ENCODE peak calls at places on chromosome 9, in ten cellular contexts. One of them, this sample, is unnamed.

GRCh38 chr9:104896131-104896530 is 31.8 kb downstream of the ABCA1 start:
- DNase-seq in suprapubic skin: no peak
- DNase-seq in Peyer's patch: no peak
- DNase-seq in NB4: no peak
- DNase-seq in heart left ventricle: no peak
- DNase-seq in ovary: no peak
- DNase-seq in stomach: no peak
- DNase-seq in tibial nerve: no peak
- DNase-seq in body of pancreas: no peak
- DNase-seq in transverse colon: no peak
- DNase-seq in this sample: no peak

GRCh38 chr9:104080983-104081382 is 13.1 kb upstream of the SMC2 start:
- DNase-seq in suprapubic skin: no peak
- DNase-seq in Peyer's patch: no peak
- DNase-seq in NB4: no peak
- DNase-seq in heart left ventricle: no peak
- DNase-seq in ovary: no peak
- DNase-seq in stomach: no peak
- DNase-seq in tibial nerve: no peak
- DNase-seq in body of pancreas: no peak
- DNase-seq in transverse colon: no peak
- DNase-seq in this sample: no peak

GRCh38 chr9:69971643-69972449 is 71.8 kb upstream of the MAMDC2 start:
- DNase-seq in suprapubic skin: peak; percentile 84
- DNase-seq in Peyer's patch: peak; percentile 66
- DNase-seq in NB4: peak; percentile 31
- DNase-seq in heart left ventricle: peak; percentile 82
- DNase-seq in ovary: peak; percentile 89
- DNase-seq in stomach: peak; percentile 60
- DNase-seq in tibial nerve: peak; percentile 88
- DNase-seq in body of pancreas: peak; percentile 75
- DNase-seq in transverse colon: peak; percentile 67
- DNase-seq in this sample: peak; percentile 72

GRCh38 chr9:131567910-131568309 is 22.6 kb downstream of the PRRT1B start:
- DNase-seq in suprapubic skin: no peak
- DNase-seq in Peyer's patch: no peak
- DNase-seq in NB4: no peak
- DNase-seq in heart left ventricle: no peak
- DNase-seq in ovary: no peak
- DNase-seq in stomach: no peak
- DNase-seq in tibial nerve: no peak
- DNase-seq in body of pancreas: no peak
- DNase-seq in transverse colon: no peak
- DNase-seq in this sample: no peak

GRCh38 chr9:111095423-111095822 is 57.2 kb upstream of the LPAR1 start:
- DNase-seq in suprapubic skin: no peak
- DNase-seq in Peyer's patch: no peak
- DNase-seq in NB4: no peak
- DNase-seq in heart left ventricle: no peak
- DNase-seq in ovary: no peak
- DNase-seq in stomach: no peak
- DNase-seq in tibial nerve: no peak
- DNase-seq in body of pancreas: no peak
- DNase-seq in transverse colon: no peak
- DNase-seq in this sample: no peak

GRCh38 chr9:101387871-101388506 is 3.2 kb upstream of the BAAT start:
- DNase-seq in suprapubic skin: no peak
- DNase-seq in Peyer's patch: no peak
- DNase-seq in NB4: peak; percentile 44
- DNase-seq in heart left ventricle: no peak
- DNase-seq in ovary: no peak
- DNase-seq in stomach: no peak
- DNase-seq in tibial nerve: no peak
- DNase-seq in body of pancreas: peak; percentile 63
- DNase-seq in transverse colon: no peak
- DNase-seq in this sample: no peak

GRCh38 chr9:21210311-21210710 is 3.4 kb upstream of the IFNA10 start:
- DNase-seq in suprapubic skin: peak; percentile 55
- DNase-seq in Peyer's patch: no peak
- DNase-seq in NB4: no peak
- DNase-seq in heart left ventricle: no peak
- DNase-seq in ovary: no peak
- DNase-seq in stomach: no peak
- DNase-seq in tibial nerve: no peak
- DNase-seq in body of pancreas: no peak
- DNase-seq in transverse colon: no peak
- DNase-seq in this sample: no peak

GRCh38 chr9:109602987-109603386 is 104.9 kb upstream of the PTPN3 start:
- DNase-seq in suprapubic skin: no peak
- DNase-seq in Peyer's patch: no peak
- DNase-seq in NB4: no peak
- DNase-seq in heart left ventricle: no peak
- DNase-seq in ovary: no peak
- DNase-seq in stomach: no peak
- DNase-seq in tibial nerve: no peak
- DNase-seq in body of pancreas: no peak
- DNase-seq in transverse colon: no peak
- DNase-seq in this sample: no peak

GRCh38 chr9:19223724-19224123 is 6.8 kb upstream of the DENND4C start:
- DNase-seq in suprapubic skin: no peak
- DNase-seq in Peyer's patch: no peak
- DNase-seq in NB4: no peak
- DNase-seq in heart left ventricle: no peak
- DNase-seq in ovary: no peak
- DNase-seq in stomach: no peak
- DNase-seq in tibial nerve: no peak
- DNase-seq in body of pancreas: no peak
- DNase-seq in transverse colon: no peak
- DNase-seq in this sample: no peak

DNA sequence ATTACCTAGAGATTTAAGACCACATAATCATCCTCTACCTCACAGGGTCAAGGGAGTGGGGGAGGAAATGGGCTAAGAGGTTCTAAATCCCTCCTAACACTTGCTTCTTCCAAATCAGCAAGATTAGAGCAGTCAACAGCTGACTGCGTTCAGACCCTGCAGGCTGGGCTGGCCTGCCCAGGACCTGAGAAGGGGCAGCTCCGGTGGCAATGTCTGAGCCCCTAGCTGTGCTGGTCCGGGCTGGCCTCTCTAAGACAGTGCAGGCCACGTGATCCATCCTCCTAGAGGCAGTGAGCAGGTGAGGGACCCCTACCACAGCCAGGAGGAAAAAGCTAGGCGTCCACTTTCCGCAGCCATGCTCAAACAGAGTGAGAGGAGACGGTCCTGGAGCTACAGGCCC is at the start of gene KCNV2:
- DNase-seq in suprapubic skin: no peak
- DNase-seq in Peyer's patch: no peak
- DNase-seq in NB4: no peak
- DNase-seq in heart left ventricle: no peak
- DNase-seq in ovary: no peak
- DNase-seq in stomach: no peak
- DNase-seq in tibial nerve: no peak
- DNase-seq in body of pancreas: no peak
- DNase-seq in transverse colon: no peak
- DNase-seq in this sample: no peak
- TF ChIP-seq CTCF in suprapubic skin: no peak
- TF ChIP-seq CTCF in Peyer's patch: no peak
- TF ChIP-seq CTCF in NB4: no peak
- TF ChIP-seq CTCF in heart left ventricle: no peak
- TF ChIP-seq CTCF in ovary: no peak
- TF ChIP-seq CTCF in stomach: no peak
- TF ChIP-seq CTCF in tibial nerve: no peak
- TF ChIP-seq CTCF in body of pancreas: no peak
- TF ChIP-seq CTCF in transverse colon: no peak
- TF ChIP-seq CTCF in this sample: no peak

DNA sequence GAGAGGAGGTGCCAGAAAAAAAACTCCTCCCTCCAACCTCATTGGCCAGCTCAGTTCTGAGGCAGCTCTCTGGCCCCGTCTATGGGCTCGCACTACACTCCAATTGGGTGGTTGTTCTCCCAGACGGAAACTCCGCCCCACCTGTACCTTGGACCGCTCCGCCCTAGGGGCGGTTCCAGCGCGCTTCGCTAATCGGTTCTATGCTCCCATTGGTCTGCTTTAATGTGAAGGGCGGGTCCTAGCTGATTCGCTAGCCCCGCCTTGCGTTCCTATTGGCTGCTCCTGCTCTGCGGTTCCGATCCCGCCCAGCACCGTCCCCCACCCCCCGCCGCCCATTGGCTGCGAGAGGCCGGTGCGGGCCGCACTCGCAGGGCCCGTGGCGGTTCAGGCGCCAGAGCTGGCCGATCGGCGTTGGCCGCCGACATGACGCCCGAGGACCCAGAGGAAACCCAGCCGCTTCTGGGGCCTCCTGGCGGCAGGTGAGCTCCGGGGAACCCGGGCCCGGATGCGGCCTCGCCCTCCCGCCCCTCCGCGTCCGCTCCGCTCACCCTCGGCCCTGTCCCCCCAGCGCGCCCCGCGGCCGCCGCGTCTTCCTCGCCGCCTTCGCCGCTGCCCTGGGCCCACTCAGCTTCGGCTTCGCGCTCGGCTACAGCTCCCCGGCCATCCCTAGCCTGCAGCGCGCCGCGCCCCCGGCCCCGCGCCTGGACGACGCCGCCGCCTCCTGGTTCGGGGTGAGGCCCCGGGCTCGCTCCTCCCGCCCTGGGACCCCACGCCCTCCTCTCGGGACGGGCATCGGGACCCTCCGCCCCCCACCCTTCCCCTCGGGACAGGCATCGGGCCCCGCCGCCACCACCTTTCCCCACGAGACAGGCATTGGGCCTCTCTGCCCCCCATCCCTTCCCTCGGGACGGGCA is at the start of gene SLC2A8:
- DNase-seq in suprapubic skin: peak; percentile 99
- DNase-seq in Peyer's patch: peak; percentile 99
- DNase-seq in NB4: peak; percentile 39
- DNase-seq in heart left ventricle: peak; percentile 98
- DNase-seq in ovary: peak; percentile 99
- DNase-seq in stomach: peak; percentile 99
- DNase-seq in tibial nerve: peak; percentile 96
- DNase-seq in body of pancreas: peak; percentile 100
- DNase-seq in transverse colon: peak; percentile 99
- DNase-seq in this sample: peak; percentile 99
- TF ChIP-seq POLR2A in suprapubic skin: peak; percentile 22
- TF ChIP-seq POLR2A in Peyer's patch: peak; percentile 94
- TF ChIP-seq POLR2A in NB4: no peak
- TF ChIP-seq POLR2A in heart left ventricle: peak; percentile 42
- TF ChIP-seq POLR2A in ovary: peak; percentile 73
- TF ChIP-seq POLR2A in stomach: no peak
- TF ChIP-seq POLR2A in tibial nerve: peak; percentile 28
- TF ChIP-seq POLR2A in body of pancreas: peak; percentile 82
- TF ChIP-seq POLR2A in transverse colon: peak; percentile 88
- TF ChIP-seq POLR2A in this sample: no peak

DNA sequence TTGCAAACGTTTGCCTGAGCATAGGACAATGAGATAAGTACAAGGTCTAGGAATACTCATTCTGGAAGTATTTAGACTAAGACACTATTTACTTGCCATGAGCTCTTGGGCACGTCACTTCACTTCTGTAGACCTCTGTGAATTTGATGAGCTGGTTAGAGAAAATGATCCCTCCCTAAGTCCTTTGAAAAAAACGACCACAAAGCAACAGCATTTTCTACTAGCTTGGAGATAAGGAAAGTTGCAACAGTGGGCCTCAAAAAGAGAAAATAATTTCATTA is 1.9 kb downstream of the LURAP1L start:
- DNase-seq in suprapubic skin: no peak
- DNase-seq in Peyer's patch: no peak
- DNase-seq in NB4: no peak
- DNase-seq in heart left ventricle: no peak
- DNase-seq in ovary: no peak
- DNase-seq in stomach: no peak
- DNase-seq in tibial nerve: no peak
- DNase-seq in body of pancreas: no peak
- DNase-seq in transverse colon: no peak
- DNase-seq in this sample: no peak
- H3K4me3 ChIP-seq in suprapubic skin: peak overlapping the region; percentile 69
- H3K4me3 ChIP-seq in Peyer's patch: peak overlapping the region; percentile 82
- H3K4me3 ChIP-seq in NB4: no peak overlapping the region
- H3K4me3 ChIP-seq in heart left ventricle: peak overlapping the region; percentile 82
- H3K4me3 ChIP-seq in ovary: peak overlapping the region; percentile 75
- H3K4me3 ChIP-seq in stomach: peak overlapping the region; percentile 78
- H3K4me3 ChIP-seq in tibial nerve: peak overlapping the region; percentile 73
- H3K4me3 ChIP-seq in body of pancreas: no peak overlapping the region
- H3K4me3 ChIP-seq in transverse colon: peak overlapping the region; percentile 83
- H3K4me3 ChIP-seq in this sample: peak overlapping the region; percentile 3

GRCh38 chr9:5264219-5264595 is 33.0 kb downstream of the INSL4 start:
- DNase-seq in suprapubic skin: no peak
- DNase-seq in Peyer's patch: no peak
- DNase-seq in NB4: no peak
- DNase-seq in heart left ventricle: no peak
- DNase-seq in ovary: no peak
- DNase-seq in stomach: no peak
- DNase-seq in tibial nerve: no peak
- DNase-seq in body of pancreas: no peak
- DNase-seq in transverse colon: no peak
- DNase-seq in this sample: no peak

GRCh38 chr9:5269249-5269715 is 35.2 kb downstream of the RLN2 start:
- DNase-seq in suprapubic skin: no peak
- DNase-seq in Peyer's patch: no peak
- DNase-seq in NB4: no peak
- DNase-seq in heart left ventricle: no peak
- DNase-seq in ovary: no peak
- DNase-seq in stomach: no peak
- DNase-seq in tibial nerve: no peak
- DNase-seq in body of pancreas: no peak
- DNase-seq in transverse colon: no peak
- DNase-seq in this sample: no peak

GRCh38 chr9:5265939-5266338 is 34.7 kb downstream of the INSL4 start:
- DNase-seq in suprapubic skin: no peak
- DNase-seq in Peyer's patch: no peak
- DNase-seq in NB4: no peak
- DNase-seq in heart left ventricle: no peak
- DNase-seq in ovary: no peak
- DNase-seq in stomach: no peak
- DNase-seq in tibial nerve: no peak
- DNase-seq in body of pancreas: no peak
- DNase-seq in transverse colon: no peak
- DNase-seq in this sample: peak; percentile 39

DNA sequence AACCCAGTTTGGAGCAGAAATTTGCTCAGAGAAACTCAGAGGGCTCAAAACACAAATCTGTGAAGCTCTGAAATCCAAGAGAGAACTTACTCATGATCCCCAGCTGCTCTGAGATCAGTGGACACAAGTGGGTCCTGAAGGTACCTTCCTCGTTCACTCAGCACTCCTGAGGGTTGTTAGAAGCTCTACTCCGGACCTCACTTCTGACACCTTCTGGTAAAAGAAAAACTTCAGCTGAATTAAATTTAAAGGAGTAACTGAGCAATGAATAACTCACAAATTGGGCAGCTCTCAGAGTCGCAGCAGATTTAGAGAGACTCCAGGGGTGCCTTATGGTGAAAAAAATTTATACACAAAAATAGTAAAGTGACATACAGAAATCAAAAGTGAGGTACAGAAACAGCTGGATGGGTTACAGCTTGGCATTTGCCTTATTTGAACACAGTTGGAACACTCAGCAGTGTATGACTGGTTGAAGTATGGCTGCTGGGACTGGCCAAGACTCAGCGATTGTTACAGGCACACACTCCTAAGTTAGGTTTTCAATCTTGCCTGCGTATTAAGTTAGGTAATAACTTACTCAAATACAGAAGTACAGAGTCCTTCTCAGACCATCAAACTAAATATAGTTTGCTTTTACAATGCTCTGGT is 32.5 kb downstream of the INSL4 start:
- DNase-seq in suprapubic skin: no peak
- DNase-seq in Peyer's patch: no peak
- DNase-seq in NB4: peak; percentile 45
- DNase-seq in heart left ventricle: no peak
- DNase-seq in ovary: no peak
- DNase-seq in stomach: no peak
- DNase-seq in tibial nerve: no peak
- DNase-seq in body of pancreas: peak; percentile 25
- DNase-seq in transverse colon: no peak
- DNase-seq in this sample: no peak
- TF ChIP-seq CTCF in suprapubic skin: no peak
- TF ChIP-seq CTCF in Peyer's patch: no peak
- TF ChIP-seq CTCF in NB4: peak; percentile 4
- TF ChIP-seq CTCF in heart left ventricle: no peak
- TF ChIP-seq CTCF in ovary: no peak
- TF ChIP-seq CTCF in stomach: no peak
- TF ChIP-seq CTCF in tibial nerve: no peak
- TF ChIP-seq CTCF in body of pancreas: peak; percentile 21
- TF ChIP-seq CTCF in transverse colon: no peak
- TF ChIP-seq CTCF in this sample: no peak

This sample was measured in lower leg skin.